ENCODE peak calls at places on chromosomes 7 and 10, in ten cellular contexts. D is right atrium auricular region, G is IMR-90, B is BJ, Z is pancreas, Y is colonic mucosa, A is hepatocyte, N is cardiac muscle cell, S is fibroblast of mammary gland, R is SK-N-SH. X is an unnamed sample.

GRCh38 chr10:44818721-44819127 is 92.4 kb upstream of the TMEM72 start:
- DNase-seq in D (no peak), G (peak; percentile 50), B (no peak), Z (no peak), Y (no peak), A (no peak), N (peak; percentile 17), S (no peak), R (no peak), X (no peak)

GRCh38 chr7:1288390-1288995 is 55.8 kb downstream of the UNCX start:
- DNase-seq in D (no peak), G (no peak), B (no peak), Z (no peak), Y (no peak), A (no peak), N (no peak), S (no peak), R (no peak), X (no peak)

GRCh38 chr7:142188846-142189245 is 69.0 kb downstream of the PRSS58 start:
- DNase-seq in D (no peak), G (no peak), B (no peak), Z (no peak), Y (no peak), A (no peak), N (no peak), S (peak; percentile 2), R (no peak), X (no peak)

GRCh38 chr10:43861966-43862751 is 213.5 kb upstream of the ZNF32 start:
- DNase-seq in D (peak; percentile 63), G (peak; percentile 96), B (peak; percentile 74), Z (no peak), Y (no peak), A (no peak), N (peak; percentile 89), S (peak; percentile 100), R (no peak), X (peak; percentile 74)

GRCh38 chr7:141674702-141675101 is 27.3 kb downstream of the DENND11 start:
- DNase-seq in D (no peak), G (no peak), B (no peak), Z (no peak), Y (no peak), A (no peak), N (peak; percentile 27), S (no peak), R (peak; percentile 61), X (no peak)

GRCh38 chr10:48901152-48901705 is 38.4 kb downstream of the LRRC18 start:
- DNase-seq in D (no peak), G (no peak), B (no peak), Z (no peak), Y (no peak), A (no peak), N (no peak), S (no peak), R (no peak), X (no peak)

GRCh38 chr10:89575037-89575436 is 39.6 kb upstream of the SLC16A12 start:
- DNase-seq in D (no peak), G (peak; percentile 17), B (no peak), Z (no peak), Y (no peak), A (no peak), N (no peak), S (no peak), R (no peak), X (no peak)

GRCh38 chr10:8840356-8840755 is 785.9 kb downstream of the GATA3 start:
- DNase-seq in D (no peak), G (no peak), B (no peak), Z (no peak), Y (no peak), A (no peak), N (no peak), S (no peak), R (no peak), X (no peak)

GRCh38 chr7:112882506-112882905 is 92.3 kb upstream of the TMEM168 start:
- DNase-seq in D (no peak), G (no peak), B (no peak), Z (no peak), Y (no peak), A (no peak), N (no peak), S (no peak), R (no peak), X (no peak)

GRCh38 chr10:78542536-78542935 is 508.9 kb downstream of the RPS24 start:
- DNase-seq in D (no peak), G (no peak), B (no peak), Z (no peak), Y (no peak), A (no peak), N (no peak), S (no peak), R (no peak), X (no peak)

GRCh38 chr7:4212376-4212775 is 469.7 kb upstream of the FOXK1 start:
- DNase-seq in D (no peak), G (no peak), B (no peak), Z (no peak), Y (no peak), A (no peak), N (no peak), S (no peak), R (no peak), X (no peak)

GRCh38 chr7:47405921-47406765 is 175.8 kb downstream of the TNS3 start:
- DNase-seq in D (peak; percentile 77), G (peak; percentile 41), B (no peak), Z (peak; percentile 60), Y (peak; percentile 80), A (no peak), N (peak; percentile 38), S (no peak), R (no peak), X (no peak)

GRCh38 chr7:78167825-78168224 is 369.3 kb downstream of the PHTF2 start:
- DNase-seq in D (no peak), G (no peak), B (no peak), Z (no peak), Y (no peak), A (no peak), N (no peak), S (no peak), R (no peak), X (no peak)

GRCh38 chr10:101310528-101311439 is 43.2 kb upstream of the BTRC start:
- DNase-seq in D (no peak), G (no peak), B (no peak), Z (peak; percentile 55), Y (no peak), A (peak; percentile 36), N (no peak), S (no peak), R (peak; percentile 80), X (peak; percentile 4)

GRCh38 chr10:125149278-125150047 is 10.9 kb downstream of the CTBP2 start:
- DNase-seq in D (peak; percentile 87), G (peak; percentile 87), B (no peak), Z (no peak), Y (peak; percentile 91), A (peak; percentile 79), N (peak; percentile 73), S (peak; percentile 87), R (no peak), X (peak; percentile 86)

GRCh38 chr10:12353399-12354027 is 4.2 kb downstream of the CAMK1D start:
- DNase-seq in D (no peak), G (no peak), B (no peak), Z (no peak), Y (no peak), A (no peak), N (no peak), S (no peak), R (no peak), X (no peak)

GRCh38 chr10:12357525-12358151 is 8.3 kb downstream of the CAMK1D start:
- DNase-seq in D (no peak), G (no peak), B (no peak), Z (no peak), Y (no peak), A (no peak), N (no peak), S (no peak), R (no peak), X (no peak)

GRCh38 chr10:12351889-12352288 is 2.5 kb downstream of the CAMK1D start:
- DNase-seq in D (no peak), G (no peak), B (no peak), Z (no peak), Y (no peak), A (no peak), N (no peak), S (no peak), R (no peak), X (no peak)

GRCh38 chr10:12358863-12359647 is 9.7 kb downstream of the CAMK1D start:
- DNase-seq in D (no peak), G (no peak), B (no peak), Z (no peak), Y (no peak), A (no peak), N (no peak), S (no peak), R (no peak), X (no peak)

GRCh38 chr10:12355384-12355783 is 6.0 kb downstream of the CAMK1D start:
- DNase-seq in D (no peak), G (no peak), B (no peak), Z (no peak), Y (no peak), A (no peak), N (no peak), S (no peak), R (no peak), X (no peak)
- H3K4me3 ChIP-seq in D (no peak overlapping the region), G (no peak overlapping the region), B (no peak overlapping the region), Z (no peak overlapping the region), Y (no peak overlapping the region), A (no peak overlapping the region), N (no peak overlapping the region), S (no peak overlapping the region), R (no peak overlapping the region), X (no peak overlapping the region)

GRCh38 chr10:94042001-94042813 is 48.5 kb downstream of the PLCE1 start:
- DNase-seq in D (no peak), G (peak; percentile 79), B (peak; percentile 89), Z (no peak), Y (peak; percentile 56), A (peak; percentile 39), N (peak; percentile 76), S (peak; percentile 87), R (no peak), X (peak; percentile 65)
- TF ChIP-seq CTCF in D (no peak), G (peak; percentile 35), B (peak; percentile 43), Z (no peak), Y (peak; percentile 12), A (peak; percentile 5), N (peak; percentile 32), S (peak; percentile 46), R (peak; percentile 42), X (peak; percentile 52)

GRCh38 chr10:13272164-13272571 is 27.7 kb downstream of the PHYH start:
- DNase-seq in D (peak; percentile 64), G (peak; percentile 54), B (no peak), Z (no peak), Y (peak; percentile 37), A (peak; percentile 76), N (peak; percentile 75), S (peak; percentile 24), R (peak; percentile 29), X (no peak)
- H3K4me3 ChIP-seq in D (no peak overlapping the region), G (peak overlapping the region; percentile 35), B (no peak overlapping the region), Z (no peak overlapping the region), Y (no peak overlapping the region), A (no peak overlapping the region), N (no peak overlapping the region), S (no peak overlapping the region), R (no peak overlapping the region), X (no peak overlapping the region)

DNA sequence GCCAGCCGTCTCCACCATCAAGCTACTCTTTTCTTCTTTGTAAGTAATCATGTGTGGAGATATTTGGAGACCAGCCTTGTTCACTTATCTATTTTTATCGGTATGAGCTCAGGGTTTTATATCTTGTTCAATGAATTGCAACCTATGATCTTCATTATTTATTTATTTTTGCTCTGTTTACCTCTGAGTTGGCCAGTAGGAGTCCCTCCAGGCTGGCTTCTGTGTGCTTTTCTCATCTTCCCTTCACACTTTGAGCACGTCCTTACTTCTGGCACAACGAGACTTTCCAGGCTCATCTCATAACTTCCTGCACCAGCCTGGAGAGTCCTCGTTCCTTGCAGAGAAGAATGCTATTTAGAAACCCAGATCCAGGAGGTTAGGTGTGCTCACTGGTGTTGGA is 375.8 kb upstream of the PODXL start:
- DNase-seq in D (no peak), G (no peak), B (no peak), Z (no peak), Y (no peak), A (no peak), N (no peak), S (no peak), R (no peak), X (no peak)
- TF ChIP-seq CTCF in D (no peak), G (no peak), B (no peak), Z (no peak), Y (no peak), A (no peak), N (no peak), S (no peak), R (no peak), X (peak; percentile 4)